ENCODE peak calls at places on chromosomes 2 and 18, in four cellular contexts. M is A549, J is HepG2, D is GM12878. R is an unnamed sample.

GRCh38 chr2:215430528-215431187 is 5.2 kb downstream of the FN1 start:
- DNase-seq in M (no peak), J (no peak), D (no peak), R (no peak)

GRCh38 chr2:106201656-106202055 is 7.6 kb upstream of the UXS1 start:
- DNase-seq in M (no peak), J (no peak), D (no peak), R (no peak)

GRCh38 chr2:173741715-173742114 is 223.5 kb downstream of the SP3 start:
- DNase-seq in M (no peak), J (no peak), D (no peak), R (no peak)

GRCh38 chr2:75484840-75485239 is 75.9 kb downstream of the EVA1A start:
- DNase-seq in M (no peak), J (no peak), D (no peak), R (no peak)

GRCh38 chr2:157304811-157305712 is 20.6 kb downstream of the ERMN start:
- DNase-seq in M (no peak), J (no peak), D (no peak), R (no peak)

GRCh38 chr2:209969692-209970091 is 32.7 kb upstream of the RPE start:
- DNase-seq in M (no peak), J (no peak), D (no peak), R (no peak)

GRCh38 chr2:242010567-242011513 is 141.3 kb downstream of the RTP5 start:
- DNase-seq in M (no peak), J (no peak), D (no peak), R (peak)

GRCh38 chr18:10051877-10052631 is 138.2 kb downstream of the VAPA start:
- DNase-seq in M (no peak), J (peak), D (no peak), R (no peak)

GRCh38 chr2:71306762-71307161 is 24.8 kb upstream of the ZNF638 start:
- DNase-seq in M (no peak), J (no peak), D (no peak), R (no peak)

GRCh38 chr2:29189052-29189451 is 73.8 kb downstream of the CLIP4 start:
- DNase-seq in M (no peak), J (no peak), D (peak), R (no peak)

GRCh38 chr2:20349457-20350034 is 1.1 kb downstream of the PUM2 start:
- DNase-seq in M (no peak), J (no peak), D (no peak), R (no peak)

GRCh38 chr2:232420463-232421188 is 14.0 kb downstream of the ALPG start:
- DNase-seq in M (peak), J (peak), D (no peak), R (no peak)

GRCh38 chr2:64637931-64638330 is 15.8 kb downstream of the SERTAD2 start:
- DNase-seq in M (no peak), J (no peak), D (no peak), R (no peak)

GRCh38 chr2:284896-285492 is 2.9 kb downstream of the ALKAL2 start:
- DNase-seq in M (no peak), J (no peak), D (no peak), R (no peak)
- TF ChIP-seq CHD4 in M (no peak), J (no peak), D (no peak), R (no peak)

DNA sequence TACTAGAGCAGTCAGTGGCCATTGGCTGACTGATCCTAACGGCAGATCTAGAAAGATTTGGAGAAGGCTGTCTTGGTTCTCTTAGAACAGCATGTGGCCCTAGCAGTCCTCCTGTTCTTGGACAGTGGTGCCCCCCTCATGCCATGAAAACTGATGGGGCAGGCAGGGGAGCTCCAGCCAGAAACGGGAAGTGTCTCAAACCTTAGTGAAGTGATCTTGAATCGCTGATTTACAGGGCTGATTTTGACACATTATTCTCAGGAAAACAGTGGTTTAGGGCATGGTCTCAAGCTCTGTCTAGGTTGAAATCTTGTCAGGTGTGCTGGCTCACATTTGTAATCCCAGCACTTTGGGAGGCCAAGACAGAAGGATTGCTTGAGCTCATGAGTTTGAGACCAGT is 37.9 kb downstream of the SRSF7 start:
- DNase-seq in M (no peak), J (no peak), D (no peak), R (no peak)
- TF ChIP-seq CTCF in M (no peak), J (no peak), D (no peak), R (no peak)

GRCh38 chr2:178829299-178829698 is 22.1 kb upstream of the TTN start:
- DNase-seq in M (no peak), J (no peak), D (no peak), R (no peak)
- TF ChIP-seq CHD4 in M (no peak), J (no peak), D (no peak), R (no peak)

DNA sequence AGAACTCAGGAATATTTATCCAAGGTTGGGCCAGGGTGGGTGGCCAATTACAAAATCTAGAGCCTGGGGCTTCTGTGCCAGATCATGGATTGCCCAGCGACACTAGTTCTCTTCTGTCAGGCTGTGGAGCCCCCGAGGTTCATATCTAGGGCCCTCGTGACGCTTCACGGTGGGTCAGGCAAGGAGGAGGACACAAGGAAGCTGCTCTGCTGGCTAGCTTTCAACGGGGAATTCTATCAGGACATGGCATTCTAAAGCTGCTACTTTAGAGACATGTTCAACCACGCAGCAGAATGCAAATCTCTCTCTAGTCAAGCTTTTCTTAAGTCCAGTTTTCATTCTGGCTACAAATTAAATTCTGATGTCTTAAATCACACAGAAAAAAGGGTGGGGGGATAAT is 180.3 kb downstream of the THADA start:
- DNase-seq in M (no peak), J (no peak), D (no peak), R (no peak)
- TF ChIP-seq CTCF in M (no peak), J (no peak), D (no peak), R (no peak)

GRCh38 chr2:134588556-134588955 is 130.2 kb downstream of the TMEM163 start:
- DNase-seq in M (no peak), J (peak), D (no peak), R (no peak)

GRCh38 chr2:134592380-134592779 is 126.4 kb downstream of the TMEM163 start:
- DNase-seq in M (no peak), J (no peak), D (no peak), R (no peak)

GRCh38 chr2:134594399-134594798 is 124.4 kb downstream of the TMEM163 start:
- DNase-seq in M (no peak), J (no peak), D (no peak), R (no peak)

GRCh38 chr2:134593500-134593899 is 125.3 kb downstream of the TMEM163 start:
- DNase-seq in M (no peak), J (no peak), D (no peak), R (no peak)

DNA sequence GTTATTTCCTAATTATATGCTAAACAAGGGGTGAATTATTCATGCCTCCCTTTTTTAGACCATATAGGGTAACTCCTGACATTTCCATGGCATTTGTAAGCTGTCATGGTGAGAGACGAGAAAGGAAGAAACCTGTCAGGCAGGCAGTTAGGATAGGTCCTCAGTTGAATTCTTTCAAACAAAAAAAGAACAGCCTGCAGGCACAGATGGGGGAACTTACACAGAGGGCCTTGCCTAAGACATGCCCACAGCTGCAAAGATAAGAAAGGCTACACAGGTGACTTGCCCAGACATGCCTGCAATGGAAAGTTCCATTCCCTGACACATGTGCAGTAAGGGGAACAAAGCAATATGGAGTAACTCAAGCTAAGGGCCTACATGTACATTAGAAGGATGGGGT is 128.1 kb downstream of the TMEM163 start:
- DNase-seq in M (no peak), J (no peak), D (no peak), R (no peak)
- TF ChIP-seq CHD4 in M (no peak), J (no peak), D (no peak), R (no peak)

GRCh38 chr2:73821669-73822068 is 7.1 kb upstream of the STAMBP start:
- DNase-seq in M (no peak), J (no peak), D (no peak), R (no peak)

GRCh38 chr2:73823416-73823815 is 5.3 kb upstream of the STAMBP start:
- DNase-seq in M (no peak), J (no peak), D (no peak), R (no peak)

GRCh38 chr2:73823916-73824523 is 4.7 kb upstream of the STAMBP start:
- DNase-seq in M (peak), J (peak), D (peak), R (peak)

GRCh38 chr2:73822276-73822675 is 6.5 kb upstream of the STAMBP start:
- DNase-seq in M (no peak), J (no peak), D (peak), R (no peak)

DNA sequence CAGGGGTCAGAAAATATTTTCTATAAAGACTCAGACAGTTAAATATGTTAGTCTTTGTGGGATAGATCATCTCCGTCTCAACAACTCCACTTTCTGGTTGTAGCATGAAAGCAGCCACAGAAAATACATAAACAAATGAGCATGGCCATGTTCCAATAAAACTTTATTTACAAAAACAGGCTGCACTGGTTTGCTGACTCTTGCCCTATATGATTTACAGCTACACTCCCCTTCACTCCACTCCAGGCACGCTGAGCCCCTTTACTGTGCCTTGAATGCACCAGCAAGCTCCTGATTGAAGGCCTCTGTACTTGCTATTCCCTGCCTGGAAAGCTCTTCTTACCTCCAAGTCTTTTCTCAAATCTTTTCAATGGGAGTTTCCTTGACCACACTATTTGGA is 5.8 kb upstream of the STAMBP start:
- DNase-seq in M (no peak), J (no peak), D (no peak), R (no peak)
- TF ChIP-seq CTCF in M (no peak), J (no peak), D (no peak), R (no peak)

GRCh38 chr2:229445501-229446294 is 174.6 kb upstream of the PID1 start:
- DNase-seq in M (no peak), J (no peak), D (no peak), R (no peak)
- TF ChIP-seq CHD4 in M (no peak), J (no peak), D (no peak), R (no peak)